ENCODE peak calls at places on chromosomes 6 and 20, in four cellular contexts. One of them, this sample, is unnamed.

GRCh38 chr6:44073612-44074382 is 53.5 kb downstream of the MRPL14 start:
- DNase-seq in neural progenitor cell: no peak
- DNase-seq in PC-3: no peak
- DNase-seq in heart right ventricle: no peak
- DNase-seq in this sample: no peak

GRCh38 chr6:107657755-107658461 is 166.2 kb downstream of the SCML4 start:
- DNase-seq in PC-3: no peak
- DNase-seq in heart right ventricle: peak
- DNase-seq in neural progenitor cell: no peak
- DNase-seq in this sample: peak

GRCh38 chr20:63095718-63096654 is 89.2 kb upstream of the BHLHE23 start:
- DNase-seq in heart right ventricle: no peak
- DNase-seq in PC-3: no peak
- DNase-seq in neural progenitor cell: no peak
- DNase-seq in this sample: no peak

GRCh38 chr6:105515054-105515453 is 112.2 kb upstream of the PREP start:
- DNase-seq in PC-3: no peak
- DNase-seq in neural progenitor cell: peak
- DNase-seq in heart right ventricle: no peak
- DNase-seq in this sample: no peak

GRCh38 chr6:136290406-136291010 is 862 bp upstream of the BCLAF1 start:
- DNase-seq in neural progenitor cell: peak
- DNase-seq in heart right ventricle: peak
- DNase-seq in PC-3: peak
- DNase-seq in this sample: peak

GRCh38 chr6:159257846-159258245 is 88.6 kb downstream of the FNDC1 start:
- DNase-seq in heart right ventricle: no peak
- DNase-seq in PC-3: no peak
- DNase-seq in neural progenitor cell: no peak
- DNase-seq in this sample: no peak

GRCh38 chr6:2578729-2579128 is 172.0 kb downstream of the MYLK4 start:
- DNase-seq in PC-3: peak
- DNase-seq in neural progenitor cell: no peak
- DNase-seq in heart right ventricle: no peak
- DNase-seq in this sample: no peak

GRCh38 chr6:17446713-17447112 is 53.3 kb downstream of the CAP2 start:
- DNase-seq in heart right ventricle: no peak
- DNase-seq in PC-3: no peak
- DNase-seq in neural progenitor cell: peak
- DNase-seq in this sample: no peak

GRCh38 chr6:33912177-33912576 is 108.4 kb upstream of the MLN start:
- DNase-seq in PC-3: no peak
- DNase-seq in neural progenitor cell: no peak
- DNase-seq in heart right ventricle: no peak
- DNase-seq in this sample: no peak

GRCh38 chr20:17647391-17648305 is 34.4 kb downstream of the RRBP1 start:
- DNase-seq in heart right ventricle: no peak
- DNase-seq in PC-3: no peak
- DNase-seq in neural progenitor cell: no peak
- DNase-seq in this sample: no peak
- H3K27ac ChIP-seq in heart right ventricle: peak
- H3K27ac ChIP-seq in PC-3: no peak
- H3K27ac ChIP-seq in neural progenitor cell: no peak
- H3K27ac ChIP-seq in this sample: peak

GRCh38 chr20:23641936-23642751 is 4.4 kb upstream of the CST3 start:
- DNase-seq in neural progenitor cell: no peak
- DNase-seq in PC-3: peak
- DNase-seq in heart right ventricle: no peak
- DNase-seq in this sample: no peak

GRCh38 chr20:23640018-23640872 is 2.5 kb upstream of the CST3 start:
- DNase-seq in PC-3: no peak
- DNase-seq in heart right ventricle: no peak
- DNase-seq in neural progenitor cell: no peak
- DNase-seq in this sample: no peak

GRCh38 chr20:23639490-23639958 is 1.8 kb upstream of the CST3 start:
- DNase-seq in heart right ventricle: no peak
- DNase-seq in neural progenitor cell: no peak
- DNase-seq in PC-3: peak
- DNase-seq in this sample: no peak

GRCh38 chr20:23643665-23644064 is 5.9 kb upstream of the CST3 start:
- DNase-seq in PC-3: no peak
- DNase-seq in neural progenitor cell: no peak
- DNase-seq in heart right ventricle: no peak
- DNase-seq in this sample: no peak

GRCh38 chr20:23640873-23641667 is 3.3 kb upstream of the CST3 start:
- DNase-seq in heart right ventricle: no peak
- DNase-seq in neural progenitor cell: no peak
- DNase-seq in PC-3: no peak
- DNase-seq in this sample: no peak
- H3K27ac ChIP-seq in heart right ventricle: peak
- H3K27ac ChIP-seq in neural progenitor cell: no peak
- H3K27ac ChIP-seq in PC-3: no peak
- H3K27ac ChIP-seq in this sample: no peak

GRCh38 chr20:49388790-49389189 is 93.7 kb downstream of the KCNB1 start:
- DNase-seq in heart right ventricle: no peak
- DNase-seq in PC-3: no peak
- DNase-seq in neural progenitor cell: no peak
- DNase-seq in this sample: no peak

GRCh38 chr20:49386848-49387605 is 95.4 kb downstream of the KCNB1 start:
- DNase-seq in PC-3: no peak
- DNase-seq in neural progenitor cell: no peak
- DNase-seq in heart right ventricle: no peak
- DNase-seq in this sample: peak

GRCh38 chr20:49389854-49390253 is 92.6 kb downstream of the KCNB1 start:
- DNase-seq in heart right ventricle: no peak
- DNase-seq in neural progenitor cell: no peak
- DNase-seq in PC-3: no peak
- DNase-seq in this sample: no peak

GRCh38 chr20:49385471-49385870 is 97.0 kb downstream of the KCNB1 start:
- DNase-seq in PC-3: peak
- DNase-seq in heart right ventricle: no peak
- DNase-seq in neural progenitor cell: peak
- DNase-seq in this sample: no peak

GRCh38 chr20:49387606-49387939 is 94.9 kb downstream of the KCNB1 start:
- DNase-seq in heart right ventricle: no peak
- DNase-seq in PC-3: no peak
- DNase-seq in neural progenitor cell: no peak
- DNase-seq in this sample: no peak
- H3K27ac ChIP-seq in heart right ventricle: no peak
- H3K27ac ChIP-seq in PC-3: no peak
- H3K27ac ChIP-seq in neural progenitor cell: no peak
- H3K27ac ChIP-seq in this sample: no peak

GRCh38 chr6:35733633-35734032 is 3.2 kb upstream of the ARMC12 start:
- DNase-seq in PC-3: no peak
- DNase-seq in neural progenitor cell: no peak
- DNase-seq in heart right ventricle: no peak
- DNase-seq in this sample: peak
- H3K27ac ChIP-seq in PC-3: no peak
- H3K27ac ChIP-seq in neural progenitor cell: no peak
- H3K27ac ChIP-seq in heart right ventricle: peak
- H3K27ac ChIP-seq in this sample: peak

This sample was measured in body of pancreas.